ENCODE peak calls at places on chromosomes 1 and 21, in nine cellular contexts. Y, V, F, M, L, P, Q, E and T are unnamed samples.

GRCh38 chr1:235047331-235047871 is 81.2 kb downstream of the TOMM20 start:
- DNase-seq in Y (no peak), V (no peak), F (no peak), M (no peak), L (no peak), P (no peak), Q (peak; percentile 72), E (no peak), T (peak; percentile 39)

GRCh38 chr1:110258734-110259133 is 48.6 kb downstream of the KCNC4 start:
- DNase-seq in Y (no peak), V (peak; percentile 70), F (no peak), M (no peak), L (no peak), P (no peak), Q (no peak), E (no peak), T (no peak)

GRCh38 chr1:22454476-22455056 is 2.9 kb downstream of the ZBTB40 start:
- DNase-seq in Y (no peak), V (peak; percentile 32), F (no peak), M (no peak), L (no peak), P (no peak), Q (no peak), E (no peak), T (no peak)

GRCh38 chr1:239979469-239979868 is 112.2 kb upstream of the FMN2 start:
- DNase-seq in Y (no peak), V (no peak), F (no peak), M (no peak), L (no peak), P (no peak), Q (no peak), E (no peak), T (no peak)

GRCh38 chr1:110874303-110875215 is 1.6 kb downstream of the CD53 start:
- DNase-seq in Y (peak; percentile 5), V (no peak), F (no peak), M (no peak), L (no peak), P (no peak), Q (no peak), E (no peak), T (no peak)

GRCh38 chr1:47705517-47706130 is 267.8 kb downstream of the FOXD2 start:
- DNase-seq in Y (no peak), V (no peak), F (no peak), M (no peak), L (no peak), P (no peak), Q (peak; percentile 46), E (no peak), T (no peak)

GRCh38 chr1:53716150-53716549 is 22.8 kb downstream of the GLIS1 start:
- DNase-seq in Y (no peak), V (no peak), F (no peak), M (no peak), L (no peak), P (no peak), Q (no peak), E (no peak), T (no peak)

GRCh38 chr21:42781150-42781980 is 98.0 kb downstream of the WDR4 start:
- DNase-seq in Y (no peak), V (peak; percentile 83), F (no peak), M (peak; percentile 32), L (no peak), P (no peak), Q (no peak), E (peak; percentile 36), T (peak; percentile 68)

GRCh38 chr21:39707316-39707715 is 37.7 kb upstream of the IGSF5 start:
- DNase-seq in Y (no peak), V (no peak), F (no peak), M (no peak), L (no peak), P (no peak), Q (no peak), E (no peak), T (no peak)

GRCh38 chr1:66788231-66788939 is 12.7 kb downstream of the INSL5 start:
- DNase-seq in Y (no peak), V (no peak), F (no peak), M (no peak), L (no peak), P (no peak), Q (no peak), E (no peak), T (no peak)

GRCh38 chr1:65001238-65001792 is 35.0 kb upstream of the JAK1 start:
- DNase-seq in Y (no peak), V (no peak), F (peak; percentile 65), M (no peak), L (peak; percentile 80), P (peak; percentile 43), Q (peak; percentile 87), E (peak; percentile 72), T (peak; percentile 40)

GRCh38 chr1:88985033-88985432 is 7.4 kb downstream of the KYAT3 start:
- DNase-seq in Y (peak; percentile 31), V (peak; percentile 73), F (no peak), M (peak; percentile 88), L (no peak), P (no peak), Q (no peak), E (no peak), T (peak; percentile 59)

GRCh38 chr1:209023790-209024189 is 559.7 kb upstream of the CAMK1G start:
- DNase-seq in Y (no peak), V (no peak), F (no peak), M (no peak), L (no peak), P (no peak), Q (no peak), E (no peak), T (no peak)

GRCh38 chr1:154316704-154317103 is 4.2 kb upstream of the AQP10 start:
- DNase-seq in Y (no peak), V (no peak), F (no peak), M (no peak), L (no peak), P (no peak), Q (no peak), E (no peak), T (no peak)

GRCh38 chr1:183632964-183633363 is 2.6 kb downstream of the ARPC5 start:
- DNase-seq in Y (no peak), V (no peak), F (peak; percentile 30), M (no peak), L (no peak), P (no peak), Q (no peak), E (no peak), T (no peak)
- TF ChIP-seq EP300 in Y (no peak), V (no peak), F (no peak), M (no peak), L (no peak), P (no peak), Q (no peak), E (no peak), T (no peak)

GRCh38 chr1:162192763-162193162 is 123.3 kb downstream of the NOS1AP start:
- DNase-seq in Y (no peak), V (no peak), F (no peak), M (no peak), L (no peak), P (no peak), Q (no peak), E (no peak), T (no peak)

GRCh38 chr1:162191396-162192322 is 122.2 kb downstream of the NOS1AP start:
- DNase-seq in Y (no peak), V (no peak), F (no peak), M (no peak), L (peak; percentile 31), P (no peak), Q (no peak), E (no peak), T (no peak)

GRCh38 chr1:162193815-162194214 is 124.3 kb downstream of the NOS1AP start:
- DNase-seq in Y (no peak), V (no peak), F (no peak), M (no peak), L (no peak), P (no peak), Q (no peak), E (no peak), T (no peak)

GRCh38 chr1:162193201-162193600 is 123.7 kb downstream of the NOS1AP start:
- DNase-seq in Y (no peak), V (no peak), F (no peak), M (no peak), L (no peak), P (no peak), Q (no peak), E (no peak), T (no peak)

DNA sequence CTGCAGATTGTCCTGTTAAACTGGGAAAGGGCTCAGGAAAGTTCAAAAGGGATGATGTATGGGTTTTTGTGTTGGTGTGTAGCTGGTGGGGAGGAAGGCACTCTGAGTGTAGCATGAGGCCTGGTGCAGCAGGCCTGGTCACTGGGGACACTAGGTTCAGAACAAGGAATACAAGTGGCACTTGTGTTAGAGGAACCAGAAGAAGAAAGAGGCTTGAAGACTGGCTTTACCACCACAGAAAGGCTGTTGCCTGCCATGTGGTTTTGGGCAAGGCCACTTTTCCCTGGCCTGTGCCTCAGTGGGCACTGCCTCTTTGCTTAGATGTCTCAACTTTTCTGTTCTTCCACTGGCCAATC is 122.8 kb downstream of the NOS1AP start:
- DNase-seq in Y (no peak), V (no peak), F (no peak), M (no peak), L (peak; percentile 40), P (no peak), Q (no peak), E (no peak), T (no peak)
- H3K27ac ChIP-seq in Y (no peak overlapping the region), V (no peak overlapping the region), F (no peak overlapping the region), M (no peak overlapping the region), L (no peak overlapping the region), P (no peak overlapping the region), Q (no peak overlapping the region), E (no peak overlapping the region), T (no peak overlapping the region)

GRCh38 chr1:153152481-153152880 is 1.8 kb upstream of the SPRR2G start:
- DNase-seq in Y (no peak), V (no peak), F (no peak), M (no peak), L (no peak), P (no peak), Q (no peak), E (no peak), T (no peak)

GRCh38 chr1:153155542-153155941 is 4.9 kb upstream of the SPRR2G start:
- DNase-seq in Y (no peak), V (no peak), F (no peak), M (no peak), L (no peak), P (no peak), Q (no peak), E (no peak), T (no peak)

DNA sequence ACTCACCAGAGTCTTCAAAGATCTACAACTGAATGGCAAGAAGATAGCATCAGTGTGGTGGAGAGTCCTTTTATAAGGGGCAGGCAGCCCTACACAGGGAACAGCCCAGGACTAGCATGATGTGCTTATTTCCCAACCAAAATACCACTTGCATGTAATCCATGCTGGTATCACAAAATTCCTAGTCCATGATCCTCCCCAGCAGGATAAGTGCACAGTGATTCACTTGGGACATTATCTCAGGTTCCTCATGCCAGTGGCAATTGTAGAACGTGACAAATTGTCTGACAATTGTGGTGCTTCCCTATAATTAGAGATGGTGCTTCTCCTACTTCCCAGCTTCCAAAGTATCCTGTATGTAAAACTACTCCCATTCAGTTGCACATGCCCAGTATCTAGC is at the start of gene SPRR2G:
- DNase-seq in Y (no peak), V (no peak), F (no peak), M (no peak), L (no peak), P (no peak), Q (no peak), E (no peak), T (no peak)
- H3K4me3 ChIP-seq in Y (no peak within 1 kb of the TSS), V (no peak within 1 kb of the TSS), F (no peak within 1 kb of the TSS), M (no peak within 1 kb of the TSS), L (no peak within 1 kb of the TSS), P (no peak within 1 kb of the TSS), Q (no peak within 1 kb of the TSS), E (no peak within 1 kb of the TSS), T (no peak within 1 kb of the TSS)

GRCh38 chr1:163410073-163410522 is 88.3 kb downstream of the NUF2 start:
- DNase-seq in Y (peak; percentile 64), V (peak; percentile 60), F (peak; percentile 39), M (peak; percentile 51), L (no peak), P (no peak), Q (no peak), E (peak; percentile 49), T (no peak)
- TF ChIP-seq EP300 in Y (no peak), V (no peak), F (no peak), M (no peak), L (no peak), P (no peak), Q (no peak), E (no peak), T (no peak)